ENCODE peak calls at places on chromosomes 2 and 18, in five cellular contexts. V is mucosa of descending colon, N is IMR-90, Y is heart right ventricle, K is pancreas. X is an unnamed sample. For H3K9me3 and H3K4me1, the result is how much of the 10 kb centered on the place peaks cover.

GRCh38 chr2:30410217-30410616 is 36.8 kb upstream of the LCLAT1 start:
- DNase-seq in V (no peak), N (peak), Y (no peak), K (no peak), X (no peak)

GRCh38 chr2:120879401-120880295 is 144.0 kb downstream of the GLI2 start:
- DNase-seq in V (no peak), N (no peak), Y (no peak), K (no peak), X (no peak)

GRCh38 chr2:153105829-153106578 is 372.6 kb downstream of the RPRM start:
- DNase-seq in V (no peak), N (no peak), Y (no peak), K (no peak), X (no peak)

GRCh38 chr2:191565647-191566198 is 112.2 kb upstream of the NABP1 start:
- DNase-seq in V (no peak), N (no peak), Y (no peak), K (no peak), X (no peak)

GRCh38 chr2:74747411-74748080 is 86.4 kb upstream of the HK2 start:
- DNase-seq in V (no peak), N (peak), Y (no peak), K (no peak), X (no peak)

GRCh38 chr18:55585586-55586521 is 2.1 kb downstream of the TCF4 start:
- DNase-seq in V (no peak), N (peak), Y (peak), K (no peak), X (peak)

GRCh38 chr2:9375857-9376428 is 47.4 kb downstream of the ITGB1BP1 start:
- DNase-seq in V (no peak), N (no peak), Y (no peak), K (no peak), X (no peak)

GRCh38 chr18:9682572-9682971 is 25.5 kb upstream of the RAB31 start:
- DNase-seq in V (no peak), N (no peak), Y (no peak), K (no peak), X (no peak)

GRCh38 chr2:239979243-239980023 is 45.7 kb downstream of the NDUFA10 start:
- DNase-seq in V (no peak), N (no peak), Y (no peak), K (no peak), X (no peak)

DNA sequence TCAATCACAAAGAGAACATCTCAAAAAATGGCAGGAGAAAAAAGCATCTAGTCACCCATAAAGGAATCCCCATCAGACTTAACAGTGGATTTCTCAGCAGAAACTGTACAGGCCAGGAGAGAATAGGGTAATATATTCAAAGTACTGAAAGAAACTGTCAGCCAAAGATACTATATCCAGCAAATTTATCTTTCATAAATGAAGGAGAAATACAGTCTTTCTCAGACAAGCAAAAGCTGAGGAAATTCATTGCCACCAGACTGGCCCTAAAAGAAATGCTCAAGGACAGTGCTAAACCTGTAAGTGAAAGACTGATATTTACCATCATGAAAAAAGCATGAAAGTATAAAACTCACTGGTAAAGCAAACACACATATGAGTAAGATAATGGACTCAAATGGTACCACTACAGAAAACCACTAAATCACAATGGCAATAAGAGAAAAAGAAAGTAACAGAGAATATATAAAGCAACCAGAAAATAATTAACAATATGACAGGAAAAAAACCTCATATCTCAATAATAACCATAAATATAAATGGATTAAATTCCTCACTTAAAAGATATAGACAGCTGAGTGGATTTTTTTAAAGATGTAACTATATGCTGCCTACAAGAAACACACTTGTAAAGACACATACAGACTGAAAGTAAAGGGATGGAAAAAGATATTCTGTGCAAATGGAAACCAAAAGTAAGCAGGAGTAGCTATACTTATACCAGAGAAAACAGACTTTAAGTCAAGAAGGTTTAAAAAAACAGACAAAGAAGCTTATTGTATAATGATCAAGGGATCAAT is 83.4 kb upstream of the STK39 start:
- DNase-seq in V (no peak), N (no peak), Y (no peak), K (no peak), X (no peak)
- H3K9me3 ChIP-seq in V (under half), N (under half), Y (under half), K (under half), X (under half)

DNA sequence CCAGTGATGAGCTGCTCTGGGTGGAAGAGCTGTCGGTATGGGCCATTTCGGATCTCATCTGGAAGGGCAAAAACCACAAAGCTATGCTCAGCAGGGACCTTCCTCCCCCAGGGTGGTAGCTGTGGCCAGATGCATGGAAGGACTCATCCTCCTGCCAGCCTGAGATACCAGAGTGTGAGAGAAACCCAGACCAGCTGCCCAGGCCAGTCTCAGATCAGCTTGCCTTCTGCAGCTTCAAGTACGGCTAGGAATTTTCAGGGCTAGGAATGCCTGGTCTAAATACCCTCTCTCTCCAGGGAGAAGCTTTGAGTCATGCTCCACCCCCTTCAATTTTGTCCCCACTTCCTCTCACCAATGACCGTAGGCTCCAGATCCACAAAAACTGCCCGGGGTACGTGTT is 1.4 kb upstream of the TUBA4B start:
- DNase-seq in V (no peak), N (no peak), Y (no peak), K (no peak), X (no peak)
- H3K4me3 ChIP-seq in V (no peak), N (no peak), Y (peak), K (no peak), X (no peak)

DNA sequence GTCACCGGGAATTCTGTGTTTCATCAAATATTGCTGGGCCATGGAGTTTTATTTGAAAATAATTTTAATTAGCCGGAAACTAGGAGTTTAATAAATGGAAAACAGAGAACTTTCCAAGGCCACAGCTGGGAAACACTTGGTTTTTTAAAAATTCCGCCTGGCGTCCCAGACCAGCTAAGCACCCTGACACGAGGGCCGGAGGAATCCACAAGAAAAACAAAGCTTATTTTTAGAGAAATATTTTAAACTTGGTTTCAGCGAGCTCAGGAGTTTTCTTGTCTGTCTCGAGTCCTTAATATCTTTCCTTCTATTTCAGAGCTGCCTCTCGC is 8.2 kb downstream of the ZFP36L2 start:
- DNase-seq in V (no peak), N (peak), Y (no peak), K (no peak), X (no peak)
- H3K4me1 ChIP-seq in V (under half), N (under half), Y (half or more), K (under half), X (half or more)

GRCh38 chr18:72410399-72410798 is 133.7 kb downstream of the CBLN2 start:
- DNase-seq in V (no peak), N (no peak), Y (no peak), K (no peak), X (no peak)
- H3K9me3 ChIP-seq in V (under half), N (under half), Y (under half), K (under half), X (under half)

DNA sequence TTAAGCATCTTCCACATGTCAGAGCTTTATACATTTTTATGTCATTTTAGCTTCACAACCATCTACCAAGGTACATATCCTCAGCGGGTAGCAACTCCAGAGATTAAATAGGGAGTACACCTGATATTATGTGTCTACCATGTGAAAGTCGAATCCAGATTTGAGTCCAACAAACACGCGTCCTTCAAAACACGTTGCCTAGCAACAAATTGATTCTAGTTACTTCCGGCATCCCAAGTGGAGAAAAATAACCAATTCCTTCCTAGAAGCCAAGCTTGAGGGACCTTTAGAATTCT is 222 bp upstream of the ERICH2 start:
- DNase-seq in V (no peak), N (no peak), Y (no peak), K (no peak), X (peak)
- H3K4me3 ChIP-seq in V (no peak), N (peak), Y (peak), K (peak), X (peak)

DNA sequence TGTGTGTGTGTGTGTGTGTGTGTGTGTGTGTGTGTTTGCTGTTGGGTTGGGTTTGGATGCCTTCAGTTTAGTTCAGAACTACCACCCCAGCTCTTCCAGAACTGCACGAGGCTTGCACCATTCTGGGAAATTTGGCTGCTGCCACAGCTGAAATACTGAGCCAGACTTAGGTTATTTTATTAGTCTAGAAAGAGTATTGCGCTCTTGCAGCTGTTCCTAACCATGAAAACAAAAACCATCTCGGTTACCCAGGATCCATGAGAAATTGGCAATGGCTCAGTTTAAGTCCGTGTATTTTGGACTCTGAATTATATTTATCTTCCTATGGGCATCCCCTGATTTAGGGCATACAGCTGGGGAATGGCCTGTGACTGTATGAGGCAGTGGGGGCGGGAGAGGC is 83.2 kb downstream of the TANC1 start:
- DNase-seq in V (no peak), N (peak), Y (no peak), K (no peak), X (no peak)
- H3K4me1 ChIP-seq in V (under half), N (under half), Y (half or more), K (under half), X (under half)

GRCh38 chr2:57097855-57098254 is 914.1 kb downstream of the CCDC85A start:
- DNase-seq in V (no peak), N (no peak), Y (no peak), K (no peak), X (no peak)
- H3K9me3 ChIP-seq in V (under half), N (under half), Y (half or more), K (under half), X (under half)

X was measured in HAP-1.